ENCODE peak calls at places on chromosomes 16 and 17, in seven cellular contexts. L, N, F, A, T, P and S are unnamed samples.

GRCh38 chr17:62755139-62755851 is 52.8 kb downstream of the MARCHF10 start:
- DNase-seq in L (no peak), N (peak; percentile 68), F (no peak), A (no peak), T (no peak), P (peak; percentile 14), S (no peak)

GRCh38 chr17:54102246-54102645 is 279.5 kb downstream of the KIF2B start:
- DNase-seq in L (no peak), N (no peak), F (no peak), A (no peak), T (no peak), P (no peak), S (no peak)

GRCh38 chr16:57192146-57192545 is 6.0 kb downstream of the RSPRY1 start:
- DNase-seq in L (no peak), N (no peak), F (no peak), A (no peak), T (no peak), P (no peak), S (no peak)

GRCh38 chr17:68749742-68750562 is 148.8 kb upstream of the FAM20A start:
- DNase-seq in L (no peak), N (no peak), F (no peak), A (no peak), T (no peak), P (no peak), S (no peak)

GRCh38 chr17:80862341-80862969 is 129.2 kb upstream of the CHMP6 start:
- DNase-seq in L (no peak), N (no peak), F (no peak), A (no peak), T (no peak), P (no peak), S (no peak)

GRCh38 chr16:56911771-56912541 is 20.0 kb upstream of the HERPUD1 start:
- DNase-seq in L (no peak), N (peak; percentile 85), F (peak; percentile 48), A (no peak), T (peak; percentile 29), P (peak; percentile 31), S (no peak)

GRCh38 chr16:70251651-70252354 is at the start of gene EXOSC6:
- DNase-seq in L (peak; percentile 79), N (peak; percentile 94), F (peak; percentile 92), A (peak; percentile 88), T (peak; percentile 93), P (peak; percentile 92), S (peak; percentile 95)

GRCh38 chr16:49022351-49022963 is 259.2 kb downstream of the CBLN1 start:
- DNase-seq in L (no peak), N (no peak), F (no peak), A (no peak), T (no peak), P (no peak), S (no peak)

GRCh38 chr16:351804-352520 is 561 bp downstream of the AXIN1 start:
- DNase-seq in L (no peak), N (no peak), F (no peak), A (no peak), T (peak; percentile 61), P (peak; percentile 57), S (peak; percentile 50)

GRCh38 chr17:76208120-76208519 is 32.2 kb downstream of the RNF157 start:
- DNase-seq in L (no peak), N (no peak), F (no peak), A (no peak), T (no peak), P (no peak), S (no peak)

GRCh38 chr16:68575082-68575481 is 36.0 kb downstream of the ZFP90 start:
- DNase-seq in L (no peak), N (no peak), F (no peak), A (no peak), T (no peak), P (no peak), S (no peak)

GRCh38 chr17:79090503-79091372 is 16.1 kb downstream of the ENGASE start:
- DNase-seq in L (no peak), N (peak; percentile 47), F (no peak), A (no peak), T (no peak), P (no peak), S (no peak)

DNA sequence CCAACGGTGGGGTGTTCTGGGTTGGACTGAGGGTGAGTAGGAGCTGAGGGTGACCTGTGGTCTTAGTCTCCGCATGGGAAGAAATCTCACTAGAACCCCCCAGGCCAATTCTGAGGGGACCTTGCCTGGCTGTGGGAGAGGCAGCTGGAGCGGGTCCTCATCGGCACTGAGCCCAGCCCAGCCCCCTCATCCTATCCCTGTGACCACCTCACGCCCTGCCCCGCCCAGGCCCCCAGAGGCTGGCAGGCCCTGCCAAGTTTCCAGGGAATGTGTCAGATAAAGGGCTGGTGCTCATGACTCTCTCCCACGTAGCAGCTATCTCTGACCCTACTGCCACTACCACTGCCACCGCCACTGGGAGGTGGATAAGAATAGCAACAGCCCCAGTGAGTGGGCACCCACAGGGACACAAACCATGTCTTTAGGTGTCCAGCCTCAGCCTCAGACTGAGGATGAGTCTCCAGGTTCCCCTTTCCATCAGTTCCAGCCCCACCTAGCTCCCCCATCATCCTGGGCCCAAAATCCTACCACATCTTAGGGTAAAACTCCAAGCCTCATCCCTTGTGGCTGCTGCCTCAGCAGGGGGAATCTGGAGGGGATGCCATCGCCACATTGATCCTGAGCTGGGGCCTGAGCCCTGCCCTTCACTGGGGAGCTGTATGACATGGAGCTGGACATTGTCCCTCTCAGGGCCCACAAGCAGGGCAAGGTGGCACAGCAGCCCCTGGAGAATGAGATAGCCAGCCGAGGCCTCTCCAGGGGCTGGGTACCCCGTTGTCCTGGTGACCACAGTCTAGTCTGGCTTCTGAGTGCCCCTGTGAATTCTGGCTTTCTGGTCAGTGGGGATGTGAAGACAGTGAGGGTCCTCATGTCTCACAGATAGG is 14.9 kb downstream of the CDH16 start:
- DNase-seq in L (no peak), N (no peak), F (no peak), A (no peak), T (no peak), P (peak; percentile 82), S (no peak)
- H3K27ac ChIP-seq in L (peak overlapping the region; percentile 46), N (peak overlapping the region; percentile 100), F (peak overlapping the region; percentile 18), A (peak overlapping the region; percentile 66), T (no peak overlapping the region), P (peak overlapping the region; percentile 95), S (no peak overlapping the region)

DNA sequence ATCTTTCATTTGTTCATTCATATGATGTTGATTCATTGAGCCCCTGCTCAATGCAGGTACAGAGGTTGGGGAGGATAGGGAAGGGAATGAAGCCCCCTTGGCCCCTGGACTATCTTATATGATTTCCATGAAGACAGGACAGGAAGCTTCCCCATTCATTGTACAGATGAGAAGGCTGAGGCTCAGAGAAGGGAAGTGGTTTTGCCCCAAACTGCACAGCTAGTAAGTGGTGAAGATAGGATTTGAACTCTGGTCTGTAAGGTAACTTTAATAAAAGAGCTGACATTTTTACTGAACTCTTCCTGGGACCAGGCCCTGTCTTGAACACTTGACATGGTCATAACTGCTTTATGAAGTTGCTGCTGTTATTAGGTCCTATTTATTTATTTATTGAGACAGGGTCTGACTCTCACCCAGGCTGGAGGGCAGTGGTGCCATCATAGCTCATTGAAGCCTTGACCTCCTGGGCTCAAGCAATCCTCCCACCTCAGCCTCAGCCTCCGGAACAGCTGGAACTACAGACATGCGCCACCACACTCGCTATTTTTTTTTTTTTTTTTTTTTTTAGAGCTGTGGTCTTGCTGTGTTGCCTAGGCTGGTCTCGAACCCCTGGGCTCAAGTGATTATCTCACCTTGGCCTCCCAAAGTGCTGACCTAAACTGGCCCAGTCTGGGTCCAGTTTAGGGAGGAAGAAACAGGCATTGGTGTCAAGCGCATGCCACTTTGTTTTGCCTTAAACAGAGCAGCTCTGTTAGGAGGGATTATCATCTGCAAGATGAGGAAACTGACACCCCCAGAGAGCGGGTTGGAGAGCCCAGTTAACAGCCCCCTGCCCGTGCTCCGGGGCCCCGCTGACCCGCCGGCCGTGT is 5.0 kb downstream of the CTF1 start:
- DNase-seq in L (no peak), N (peak; percentile 18), F (no peak), A (no peak), T (no peak), P (no peak), S (no peak)
- H3K27ac ChIP-seq in L (peak overlapping the region; percentile 96), N (peak overlapping the region; percentile 60), F (peak overlapping the region; percentile 96), A (peak overlapping the region; percentile 92), T (peak overlapping the region; percentile 67), P (peak overlapping the region; percentile 89), S (peak overlapping the region; percentile 78)

DNA sequence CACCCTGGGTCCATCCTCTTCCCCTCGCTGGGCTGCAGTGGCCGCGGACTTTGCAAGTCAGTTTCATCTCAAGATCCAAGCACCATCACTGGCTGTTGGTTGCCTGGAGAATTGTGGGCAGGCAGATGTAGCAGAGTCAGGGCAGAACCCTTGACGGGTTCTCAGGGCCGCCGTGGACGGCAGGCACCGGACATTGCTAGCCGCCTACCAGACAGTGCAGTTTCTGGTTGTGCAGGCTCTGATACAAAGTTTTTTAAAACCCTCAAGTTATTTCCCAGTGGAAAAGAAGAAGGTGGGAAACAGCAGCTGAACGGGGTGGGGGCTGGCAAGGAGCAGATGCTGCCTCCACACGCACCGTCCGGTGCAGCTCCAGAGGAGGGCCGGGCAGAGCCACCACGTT is 3.4 kb downstream of the MAPK8IP3 start:
- DNase-seq in L (no peak), N (no peak), F (no peak), A (no peak), T (no peak), P (no peak), S (no peak)
- H3K27ac ChIP-seq in L (peak overlapping the region; percentile 46), N (peak overlapping the region; percentile 62), F (peak overlapping the region; percentile 100), A (no peak overlapping the region), T (no peak overlapping the region), P (no peak overlapping the region), S (no peak overlapping the region)

GRCh38 chr16:11498683-11499082 is 88.0 kb downstream of the LITAF start:
- DNase-seq in L (no peak), N (no peak), F (no peak), A (no peak), T (no peak), P (no peak), S (peak; percentile 29)

GRCh38 chr16:11495066-11495407 is 91.7 kb downstream of the LITAF start:
- DNase-seq in L (no peak), N (no peak), F (no peak), A (no peak), T (no peak), P (no peak), S (no peak)

GRCh38 chr16:11499295-11500089 is 87.2 kb downstream of the LITAF start:
- DNase-seq in L (no peak), N (no peak), F (no peak), A (no peak), T (no peak), P (no peak), S (no peak)

GRCh38 chr16:11497329-11497805 is 89.4 kb downstream of the LITAF start:
- DNase-seq in L (peak; percentile 85), N (peak; percentile 65), F (peak; percentile 97), A (peak; percentile 89), T (peak; percentile 78), P (peak; percentile 87), S (peak; percentile 92)

GRCh38 chr16:11497851-11498289 is 88.8 kb downstream of the LITAF start:
- DNase-seq in L (no peak), N (peak; percentile 77), F (peak; percentile 50), A (no peak), T (no peak), P (no peak), S (no peak)
- H3K27ac ChIP-seq in L (peak overlapping the region; percentile 73), N (peak overlapping the region; percentile 59), F (peak overlapping the region; percentile 84), A (peak overlapping the region; percentile 49), T (peak overlapping the region; percentile 69), P (peak overlapping the region; percentile 48), S (peak overlapping the region; percentile 74)

DNA sequence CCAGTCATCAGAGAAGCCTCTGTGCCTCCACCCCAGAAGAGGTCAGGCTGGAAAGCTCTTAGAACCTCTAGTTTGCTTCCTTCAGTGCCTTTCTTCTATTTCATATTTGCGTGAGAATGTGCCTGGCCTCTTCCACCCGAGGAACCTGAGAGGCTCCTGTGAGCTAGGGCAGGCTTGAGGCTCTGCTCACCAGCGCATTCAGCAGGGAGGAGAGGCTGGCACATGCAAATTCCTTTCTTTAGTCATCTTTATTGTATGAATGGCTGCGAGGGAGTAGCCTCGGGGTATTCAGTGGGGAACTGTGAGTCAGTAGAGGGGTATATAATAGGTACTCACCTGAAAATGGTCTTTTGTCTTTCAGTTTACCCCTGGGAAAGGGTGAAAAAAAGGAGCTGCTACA is 268.3 kb downstream of the ABCC12 start:
- DNase-seq in L (no peak), N (peak; percentile 5), F (no peak), A (no peak), T (no peak), P (no peak), S (no peak)
- H3K27ac ChIP-seq in L (no peak overlapping the region), N (no peak overlapping the region), F (peak overlapping the region; percentile 8), A (no peak overlapping the region), T (no peak overlapping the region), P (no peak overlapping the region), S (no peak overlapping the region)